ENCODE peak calls at places on chromosome 20, in seven cellular contexts. One of them, this sample, is unnamed.

GRCh38 chr20:61963885-61964674 is 101.6 kb downstream of the TAF4 start:
- DNase-seq in hepatocyte: no peak
- DNase-seq in left ventricle myocardium inferior: no peak
- DNase-seq in endothelial cell of umbilical vein: no peak
- DNase-seq in spleen: no peak
- DNase-seq in ascending aorta: no peak
- DNase-seq in brain microvascular endothelial cell: no peak
- DNase-seq in this sample: no peak

GRCh38 chr20:6718660-6719059 is 48.8 kb upstream of the BMP2 start:
- DNase-seq in hepatocyte: peak; percentile 69
- DNase-seq in left ventricle myocardium inferior: no peak
- DNase-seq in ascending aorta: no peak
- DNase-seq in spleen: no peak
- DNase-seq in endothelial cell of umbilical vein: peak; percentile 29
- DNase-seq in brain microvascular endothelial cell: no peak
- DNase-seq in this sample: no peak

GRCh38 chr20:9532069-9532809 is 17.8 kb downstream of the LAMP5 start:
- DNase-seq in hepatocyte: no peak
- DNase-seq in endothelial cell of umbilical vein: no peak
- DNase-seq in left ventricle myocardium inferior: no peak
- DNase-seq in ascending aorta: no peak
- DNase-seq in spleen: no peak
- DNase-seq in brain microvascular endothelial cell: no peak
- DNase-seq in this sample: no peak

GRCh38 chr20:47464380-47465101 is 37.1 kb upstream of the NCOA3 start:
- DNase-seq in brain microvascular endothelial cell: peak; percentile 99
- DNase-seq in left ventricle myocardium inferior: peak; percentile 61
- DNase-seq in hepatocyte: peak; percentile 93
- DNase-seq in ascending aorta: peak; percentile 33
- DNase-seq in spleen: no peak
- DNase-seq in endothelial cell of umbilical vein: peak; percentile 94
- DNase-seq in this sample: peak; percentile 87

GRCh38 chr20:18322551-18322950 is 34.2 kb downstream of the ZNF133 start:
- DNase-seq in spleen: no peak
- DNase-seq in ascending aorta: no peak
- DNase-seq in hepatocyte: no peak
- DNase-seq in endothelial cell of umbilical vein: no peak
- DNase-seq in brain microvascular endothelial cell: no peak
- DNase-seq in left ventricle myocardium inferior: no peak
- DNase-seq in this sample: no peak

GRCh38 chr20:10719740-10720380 is 46.1 kb upstream of the JAG1 start:
- DNase-seq in endothelial cell of umbilical vein: no peak
- DNase-seq in hepatocyte: no peak
- DNase-seq in brain microvascular endothelial cell: no peak
- DNase-seq in ascending aorta: no peak
- DNase-seq in left ventricle myocardium inferior: no peak
- DNase-seq in spleen: no peak
- DNase-seq in this sample: no peak

GRCh38 chr20:17928211-17928611 is 40.4 kb downstream of the SNX5 start:
- DNase-seq in brain microvascular endothelial cell: no peak
- DNase-seq in ascending aorta: no peak
- DNase-seq in left ventricle myocardium inferior: no peak
- DNase-seq in spleen: no peak
- DNase-seq in endothelial cell of umbilical vein: no peak
- DNase-seq in hepatocyte: no peak
- DNase-seq in this sample: no peak

GRCh38 chr20:11891081-11891826 is 26.4 kb upstream of the BTBD3 start:
- DNase-seq in hepatocyte: peak; percentile 81
- DNase-seq in brain microvascular endothelial cell: peak; percentile 21
- DNase-seq in spleen: peak; percentile 81
- DNase-seq in endothelial cell of umbilical vein: peak; percentile 66
- DNase-seq in ascending aorta: no peak
- DNase-seq in left ventricle myocardium inferior: peak; percentile 63
- DNase-seq in this sample: peak; percentile 5

GRCh38 chr20:55174172-55174571 is 698.8 kb downstream of the DOK5 start:
- DNase-seq in hepatocyte: no peak
- DNase-seq in spleen: no peak
- DNase-seq in ascending aorta: no peak
- DNase-seq in brain microvascular endothelial cell: no peak
- DNase-seq in endothelial cell of umbilical vein: no peak
- DNase-seq in left ventricle myocardium inferior: no peak
- DNase-seq in this sample: no peak

DNA sequence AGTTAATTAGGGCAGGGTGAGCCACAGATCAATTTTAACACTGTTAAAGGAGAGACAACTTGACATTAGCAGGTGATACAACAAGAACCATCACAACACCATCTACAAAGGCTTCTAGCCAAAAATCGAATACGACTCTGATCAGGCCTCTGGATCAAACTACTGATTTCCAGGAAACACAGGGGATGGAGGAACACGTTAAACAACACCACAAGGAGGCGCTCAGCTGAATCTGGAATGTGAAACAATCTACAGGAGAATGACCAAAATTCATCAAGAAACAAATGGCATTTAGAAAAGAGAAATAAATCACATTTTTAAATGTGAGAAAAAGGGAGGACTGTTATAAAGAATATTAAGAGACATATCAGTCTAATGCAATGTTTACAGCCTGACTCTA is 13.5 kb upstream of the MAFB start:
- DNase-seq in ascending aorta: no peak
- DNase-seq in brain microvascular endothelial cell: no peak
- DNase-seq in hepatocyte: no peak
- DNase-seq in spleen: no peak
- DNase-seq in left ventricle myocardium inferior: no peak
- DNase-seq in endothelial cell of umbilical vein: no peak
- DNase-seq in this sample: no peak
- TF ChIP-seq CTCF in ascending aorta: no peak
- TF ChIP-seq CTCF in brain microvascular endothelial cell: peak; percentile 30
- TF ChIP-seq CTCF in hepatocyte: no peak
- TF ChIP-seq CTCF in spleen: no peak
- TF ChIP-seq CTCF in left ventricle myocardium inferior: no peak
- TF ChIP-seq CTCF in endothelial cell of umbilical vein: no peak
- TF ChIP-seq CTCF in this sample: no peak

GRCh38 chr20:58179432-58180099 is 48.9 kb downstream of the ANKRD60 start:
- DNase-seq in ascending aorta: no peak
- DNase-seq in hepatocyte: peak; percentile 77
- DNase-seq in left ventricle myocardium inferior: peak; percentile 58
- DNase-seq in endothelial cell of umbilical vein: peak; percentile 30
- DNase-seq in spleen: peak; percentile 91
- DNase-seq in brain microvascular endothelial cell: peak; percentile 15
- DNase-seq in this sample: no peak
- H3K4me3 ChIP-seq in ascending aorta: peak overlapping the region; percentile 46
- H3K4me3 ChIP-seq in hepatocyte: no peak overlapping the region
- H3K4me3 ChIP-seq in left ventricle myocardium inferior: peak overlapping the region; percentile 52
- H3K4me3 ChIP-seq in endothelial cell of umbilical vein: no peak overlapping the region
- H3K4me3 ChIP-seq in spleen: no peak overlapping the region
- H3K4me3 ChIP-seq in brain microvascular endothelial cell: peak overlapping the region; percentile 43
- H3K4me3 ChIP-seq in this sample: peak overlapping the region; percentile 64

DNA sequence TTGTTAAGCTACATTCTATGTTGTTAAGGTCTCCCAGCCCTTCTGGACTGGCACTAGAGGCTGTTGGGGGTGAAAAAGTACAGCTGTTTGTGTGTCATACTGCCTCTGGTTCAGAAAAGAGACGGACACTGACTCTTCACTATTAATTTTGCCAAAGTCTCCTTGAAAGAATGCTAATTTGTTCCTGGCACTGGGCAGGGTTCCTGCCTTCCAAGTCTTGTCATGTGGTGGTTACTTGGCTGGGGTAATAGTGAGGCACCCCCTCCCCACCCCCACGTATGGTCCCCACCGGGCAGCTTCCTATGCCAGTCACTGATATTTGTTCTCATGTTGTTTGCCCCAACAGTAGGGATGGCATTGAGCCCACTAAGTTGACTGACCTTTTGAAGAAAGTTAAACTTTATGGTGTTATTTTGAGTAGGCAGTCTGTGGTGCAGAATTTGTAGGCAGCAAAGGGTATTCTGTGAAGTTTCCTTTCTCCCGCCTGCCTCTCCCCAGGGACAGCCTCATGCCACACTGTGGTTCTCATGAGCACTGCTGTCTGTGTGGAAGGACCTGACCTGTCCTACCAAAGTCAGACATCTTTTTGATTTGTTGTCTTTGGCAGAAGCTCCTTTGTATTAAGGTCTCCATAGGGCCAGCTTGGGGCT is 8.7 kb downstream of the CDS2 start:
- DNase-seq in ascending aorta: no peak
- DNase-seq in spleen: no peak
- DNase-seq in hepatocyte: no peak
- DNase-seq in brain microvascular endothelial cell: no peak
- DNase-seq in left ventricle myocardium inferior: no peak
- DNase-seq in endothelial cell of umbilical vein: no peak
- DNase-seq in this sample: no peak
- H3K27ac ChIP-seq in ascending aorta: peak overlapping the region; percentile 65
- H3K27ac ChIP-seq in spleen: no peak overlapping the region
- H3K27ac ChIP-seq in hepatocyte: no peak overlapping the region
- H3K27ac ChIP-seq in brain microvascular endothelial cell: no peak overlapping the region
- H3K27ac ChIP-seq in left ventricle myocardium inferior: peak overlapping the region; percentile 81
- H3K27ac ChIP-seq in endothelial cell of umbilical vein: no peak overlapping the region
- H3K27ac ChIP-seq in this sample: peak overlapping the region; percentile 72

DNA sequence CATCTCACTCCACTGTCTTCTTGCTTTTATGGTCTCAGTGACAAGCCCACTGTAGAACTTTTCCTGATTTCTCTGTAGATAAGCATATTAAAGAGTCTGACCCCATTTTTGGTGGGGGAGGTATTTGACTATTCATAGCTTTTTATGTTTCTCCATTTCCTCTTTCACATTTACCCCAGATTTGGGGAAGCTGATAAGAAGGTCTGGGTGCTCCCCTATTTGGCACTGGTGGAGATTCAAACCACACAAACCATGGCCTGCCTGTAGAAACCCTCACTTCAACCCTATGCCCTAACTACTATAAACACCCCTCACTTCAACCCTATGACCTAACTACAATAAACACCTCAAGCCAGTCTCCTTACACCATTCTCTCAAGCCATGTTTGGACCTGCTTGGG is 196.2 kb upstream of the SYNDIG1 start:
- DNase-seq in brain microvascular endothelial cell: no peak
- DNase-seq in spleen: no peak
- DNase-seq in left ventricle myocardium inferior: no peak
- DNase-seq in endothelial cell of umbilical vein: no peak
- DNase-seq in ascending aorta: no peak
- DNase-seq in hepatocyte: no peak
- DNase-seq in this sample: no peak
- TF ChIP-seq CTCF in brain microvascular endothelial cell: no peak
- TF ChIP-seq CTCF in spleen: no peak
- TF ChIP-seq CTCF in left ventricle myocardium inferior: no peak
- TF ChIP-seq CTCF in endothelial cell of umbilical vein: no peak
- TF ChIP-seq CTCF in ascending aorta: no peak
- TF ChIP-seq CTCF in hepatocyte: no peak
- TF ChIP-seq CTCF in this sample: no peak